ENCODE peak calls at places on chromosomes 12 and 14, in eight cellular contexts. Q, U, L, G, A, E, T and M are unnamed samples.

GRCh38 chr12:53869500-53869899 is 69.1 kb upstream of the HOXC13 start:
- DNase-seq in Q (no peak), U (no peak), L (no peak), G (no peak), A (no peak), E (no peak), T (no peak), M (no peak)

GRCh38 chr14:50402965-50403364 is 6.3 kb upstream of the CDKL1 start:
- DNase-seq in Q (no peak), U (no peak), L (no peak), G (no peak), A (no peak), E (no peak), T (no peak), M (no peak)

GRCh38 chr12:88242161-88242925 is 100.2 kb downstream of the TMTC3 start:
- DNase-seq in Q (peak), U (peak), L (no peak), G (no peak), A (no peak), E (no peak), T (no peak), M (no peak)

GRCh38 chr12:42332301-42332894 is 6.4 kb downstream of the PPHLN1 start:
- DNase-seq in Q (peak), U (peak), L (no peak), G (no peak), A (no peak), E (no peak), T (no peak), M (no peak)

GRCh38 chr12:59861635-59862034 is 265.8 kb downstream of the SLC16A7 start:
- DNase-seq in Q (no peak), U (no peak), L (no peak), G (no peak), A (no peak), E (no peak), T (no peak), M (peak)

GRCh38 chr12:24907464-24907863 is 41.4 kb downstream of the BCAT1 start:
- DNase-seq in Q (no peak), U (no peak), L (no peak), G (no peak), A (no peak), E (no peak), T (no peak), M (no peak)

GRCh38 chr14:73888971-73889370 is 2.3 kb downstream of the ZNF410 start:
- DNase-seq in Q (no peak), U (no peak), L (no peak), G (no peak), A (no peak), E (no peak), T (no peak), M (no peak)

GRCh38 chr12:9975614-9976013 is 4.4 kb downstream of the CLEC12A start:
- DNase-seq in Q (no peak), U (no peak), L (no peak), G (no peak), A (no peak), E (no peak), T (no peak), M (no peak)

GRCh38 chr12:66813137-66813867 is 134.4 kb upstream of the GRIP1 start:
- DNase-seq in Q (no peak), U (no peak), L (no peak), G (no peak), A (no peak), E (no peak), T (no peak), M (no peak)

GRCh38 chr12:94173660-94174265 is 25.4 kb downstream of the PLXNC1 start:
- DNase-seq in Q (no peak), U (no peak), L (peak), G (no peak), A (no peak), E (no peak), T (no peak), M (no peak)

GRCh38 chr14:95784137-95784536 is 70.2 kb upstream of the TCL1A start:
- DNase-seq in Q (peak), U (no peak), L (no peak), G (no peak), A (no peak), E (no peak), T (no peak), M (no peak)

GRCh38 chr14:92702441-92702918 is 45.9 kb downstream of the LGMN start:
- DNase-seq in Q (no peak), U (no peak), L (no peak), G (peak), A (no peak), E (no peak), T (no peak), M (no peak)

GRCh38 chr14:46686652-46687051 is 35.1 kb upstream of the RPL10L start:
- DNase-seq in Q (no peak), U (no peak), L (no peak), G (no peak), A (no peak), E (no peak), T (no peak), M (no peak)

GRCh38 chr12:74620932-74621331 is 83.3 kb downstream of the ATXN7L3B start:
- DNase-seq in Q (no peak), U (no peak), L (no peak), G (no peak), A (no peak), E (no peak), T (no peak), M (no peak)

GRCh38 chr14:69274321-69274720 is 14.4 kb downstream of the GALNT16 start:
- DNase-seq in Q (no peak), U (no peak), L (no peak), G (no peak), A (no peak), E (no peak), T (no peak), M (no peak)

GRCh38 chr12:93140309-93140708 is 211.2 kb upstream of the EEA1 start:
- DNase-seq in Q (no peak), U (no peak), L (no peak), G (no peak), A (no peak), E (no peak), T (no peak), M (no peak)

GRCh38 chr12:124365726-124366430 is 71.0 kb downstream of the RFLNA start:
- DNase-seq in Q (no peak), U (no peak), L (no peak), G (no peak), A (no peak), E (no peak), T (no peak), M (no peak)

GRCh38 chr12:123396954-123397353 is 13.0 kb downstream of the KMT5A start:
- DNase-seq in Q (no peak), U (no peak), L (peak), G (no peak), A (no peak), E (no peak), T (no peak), M (no peak)

GRCh38 chr12:93819048-93819491 is 141.9 kb downstream of the CRADD start:
- DNase-seq in Q (no peak), U (no peak), L (peak), G (no peak), A (peak), E (no peak), T (no peak), M (no peak)

GRCh38 chr12:110533607-110534006 is 31.5 kb downstream of the RAD9B start:
- DNase-seq in Q (no peak), U (no peak), L (no peak), G (no peak), A (no peak), E (no peak), T (no peak), M (no peak)

GRCh38 chr14:69152181-69152943 is 557 bp downstream of the DCAF5 start:
- DNase-seq in Q (peak), U (no peak), L (peak), G (peak), A (no peak), E (no peak), T (no peak), M (peak)

GRCh38 chr14:100410056-100410565 is 87.0 kb downstream of the SLC25A47 start:
- DNase-seq in Q (no peak), U (no peak), L (no peak), G (no peak), A (no peak), E (no peak), T (peak), M (no peak)

GRCh38 chr12:113306382-113306781 is 28.5 kb downstream of the SLC8B1 start:
- DNase-seq in Q (no peak), U (no peak), L (no peak), G (no peak), A (no peak), E (no peak), T (no peak), M (no peak)

GRCh38 chr14:52051251-52051650 is 17.6 kb downstream of the NID2 start:
- DNase-seq in Q (no peak), U (no peak), L (no peak), G (no peak), A (no peak), E (no peak), T (no peak), M (no peak)

GRCh38 chr12:2691340-2692111 is 103.2 kb upstream of the FKBP4 start:
- DNase-seq in Q (no peak), U (peak), L (peak), G (peak), A (no peak), E (no peak), T (no peak), M (peak)

GRCh38 chr14:77208266-77208978 is 26.8 kb downstream of the TMEM63C start:
- DNase-seq in Q (peak), U (no peak), L (peak), G (peak), A (peak), E (no peak), T (peak), M (peak)

GRCh38 chr14:87468531-87468930 is 524.5 kb downstream of the GALC start:
- DNase-seq in Q (no peak), U (no peak), L (no peak), G (no peak), A (no peak), E (no peak), T (no peak), M (no peak)

GRCh38 chr12:46553911-46554310 is 181.3 kb upstream of the SLC38A2 start:
- DNase-seq in Q (no peak), U (no peak), L (no peak), G (no peak), A (no peak), E (no peak), T (no peak), M (no peak)

GRCh38 chr12:102508052-102508451 is 27.7 kb upstream of the IGF1 start:
- DNase-seq in Q (no peak), U (no peak), L (no peak), G (no peak), A (no peak), E (no peak), T (no peak), M (no peak)

GRCh38 chr14:32722631-32723183 is 216.0 kb upstream of the NPAS3 start:
- DNase-seq in Q (no peak), U (no peak), L (no peak), G (peak), A (no peak), E (no peak), T (no peak), M (no peak)

GRCh38 chr14:52033131-52033642 is 35.7 kb downstream of the NID2 start:
- DNase-seq in Q (no peak), U (no peak), L (no peak), G (no peak), A (no peak), E (no peak), T (no peak), M (no peak)

GRCh38 chr14:96417254-96417653 is 25.3 kb downstream of the AK7 start:
- DNase-seq in Q (no peak), U (no peak), L (no peak), G (no peak), A (no peak), E (no peak), T (no peak), M (no peak)

GRCh38 chr12:67758119-67758873 is 109.8 kb downstream of the DYRK2 start:
- DNase-seq in Q (no peak), U (no peak), L (no peak), G (peak), A (no peak), E (no peak), T (no peak), M (no peak)

GRCh38 chr12:67957383-67957782 is 31.9 kb upstream of the IFNG-AS1 start:
- DNase-seq in Q (no peak), U (no peak), L (no peak), G (no peak), A (no peak), E (no peak), T (no peak), M (no peak)

GRCh38 chr12:99647453-99647852 is at the start of gene GARIN6:
- DNase-seq in Q (no peak), U (no peak), L (no peak), G (no peak), A (no peak), E (no peak), T (no peak), M (no peak)

GRCh38 chr14:56137842-56138241 is 19.6 kb downstream of the PELI2 start:
- DNase-seq in Q (no peak), U (no peak), L (no peak), G (no peak), A (no peak), E (no peak), T (no peak), M (no peak)

GRCh38 chr14:50835280-50835679 is 4.3 kb upstream of the NIN start:
- DNase-seq in Q (no peak), U (no peak), L (no peak), G (no peak), A (no peak), E (no peak), T (no peak), M (no peak)

GRCh38 chr14:39025250-39025809 is 77.7 kb downstream of the SEC23A start:
- DNase-seq in Q (no peak), U (no peak), L (no peak), G (no peak), A (no peak), E (no peak), T (no peak), M (no peak)

GRCh38 chr14:39028620-39029019 is 74.4 kb downstream of the SEC23A start:
- DNase-seq in Q (no peak), U (no peak), L (no peak), G (no peak), A (no peak), E (no peak), T (no peak), M (no peak)

GRCh38 chr14:39029789-39030188 is 73.2 kb downstream of the SEC23A start:
- DNase-seq in Q (no peak), U (no peak), L (no peak), G (no peak), A (no peak), E (no peak), T (no peak), M (no peak)

GRCh38 chr14:39025810-39026627 is 77.0 kb downstream of the SEC23A start:
- DNase-seq in Q (peak), U (no peak), L (no peak), G (no peak), A (no peak), E (no peak), T (no peak), M (no peak)

DNA sequence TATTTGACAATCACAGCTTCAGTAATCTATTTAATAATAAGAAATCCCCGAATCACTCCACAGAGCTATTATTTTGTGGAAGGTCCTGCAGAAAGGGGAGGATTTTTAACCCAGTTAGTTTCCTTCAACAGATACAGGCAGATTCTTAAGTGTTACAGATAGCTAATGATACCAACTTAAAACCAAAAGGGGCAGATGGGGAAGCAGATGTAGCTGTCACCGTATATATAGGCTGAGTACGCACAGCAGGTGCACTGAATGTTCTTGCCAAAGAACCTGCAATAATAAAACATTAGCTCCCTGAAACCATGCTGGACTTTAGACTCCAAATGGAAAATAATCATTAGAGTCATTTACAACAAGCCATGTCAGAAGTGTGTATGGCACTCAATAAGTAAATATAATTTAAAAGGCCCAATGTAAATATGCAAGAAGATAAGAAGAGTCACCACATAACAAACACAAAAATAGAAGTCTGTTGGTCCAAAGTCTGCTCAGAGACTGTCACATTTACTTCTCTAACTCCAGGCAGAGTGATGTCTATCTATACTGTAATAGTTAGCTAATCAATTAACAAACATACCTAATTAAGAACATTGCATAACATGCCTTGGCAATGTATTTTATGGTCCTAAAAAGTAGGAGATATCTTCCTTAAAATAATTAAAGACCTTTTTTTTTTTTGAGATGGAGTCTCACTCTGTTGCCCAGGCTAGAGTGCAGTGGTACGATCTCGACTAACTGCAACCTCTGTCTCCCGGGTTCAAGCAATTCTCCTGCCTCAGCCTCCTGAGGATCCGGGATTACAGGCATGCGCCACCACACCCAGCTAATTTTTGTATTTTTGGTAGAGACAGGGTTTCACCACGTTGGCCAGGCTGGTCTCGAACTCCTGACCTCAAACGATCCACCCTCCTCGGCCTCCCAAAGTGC is 78.8 kb downstream of the SEC23A start:
- DNase-seq in Q (no peak), U (no peak), L (peak), G (no peak), A (no peak), E (no peak), T (no peak), M (no peak)
- H3K27ac ChIP-seq in Q (no peak), U (no peak), L (no peak), G (no peak), A (no peak), E (no peak), T (no peak), M (no peak)

GRCh38 chr14:58280954-58281787 is 17.2 kb upstream of the ARID4A start:
- DNase-seq in Q (peak), U (no peak), L (peak), G (no peak), A (no peak), E (no peak), T (no peak), M (no peak)
- H3K4me3 ChIP-seq in Q (no peak), U (no peak), L (no peak), G (no peak), A (peak), E (no peak), T (no peak), M (no peak)

GRCh38 chr14:78448483-78449094 is 278.4 kb downstream of the NRXN3 start:
- DNase-seq in Q (peak), U (peak), L (peak), G (no peak), A (no peak), E (no peak), T (peak), M (peak)
- TF ChIP-seq CTCF in Q (peak), U (peak), L (peak), G (peak), A (peak), E (no peak), T (peak), M (peak)

GRCh38 chr14:102655154-102655553 is 62.7 kb downstream of the RCOR1 start:
- DNase-seq in Q (peak), U (no peak), L (no peak), G (no peak), A (no peak), E (no peak), T (no peak), M (no peak)
- H3K27ac ChIP-seq in Q (peak), U (peak), L (no peak), G (peak), A (no peak), E (no peak), T (no peak), M (no peak)

GRCh38 chr12:6494968-6495367 is 1.1 kb downstream of the NCAPD2 start:
- DNase-seq in Q (no peak), U (no peak), L (no peak), G (no peak), A (no peak), E (no peak), T (no peak), M (no peak)
- H3K4me3 ChIP-seq in Q (no peak), U (peak), L (no peak), G (peak), A (peak), E (no peak), T (peak), M (peak)

GRCh38 chr14:57530571-57530970 is 36.9 kb upstream of the CCDC198 start:
- DNase-seq in Q (no peak), U (no peak), L (no peak), G (no peak), A (no peak), E (no peak), T (no peak), M (no peak)

DNA sequence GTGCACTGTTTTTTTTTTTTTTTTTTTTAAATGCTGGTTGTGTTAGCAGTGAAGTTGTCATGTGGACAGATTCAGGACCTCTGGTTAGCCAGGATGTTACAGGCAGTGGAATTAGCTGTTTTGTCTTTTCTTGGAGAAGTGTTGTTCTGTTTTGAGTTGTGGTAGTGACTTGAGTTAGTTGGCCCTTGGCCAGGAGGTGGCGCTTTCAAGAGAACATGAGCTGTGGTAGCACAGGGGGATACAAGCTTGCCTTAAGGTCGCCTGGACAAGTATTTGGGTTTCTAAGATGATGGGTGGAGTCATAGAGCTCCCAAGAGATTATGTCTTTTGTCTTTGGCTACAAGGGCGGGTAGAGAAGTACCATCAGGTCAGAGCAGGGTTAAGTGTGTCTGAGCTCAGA is 33.3 kb upstream of the CCDC198 start:
- DNase-seq in Q (no peak), U (no peak), L (no peak), G (no peak), A (no peak), E (no peak), T (peak), M (peak)
- TF ChIP-seq CTCF in Q (no peak), U (no peak), L (no peak), G (no peak), A (no peak), E (no peak), T (peak), M (peak)